ENCODE peak calls at places on chromosome 22, in ten cellular contexts. L, R, P, C, W, Q, Z, T, H and Y are unnamed samples.

GRCh38 chr22:46629291-46629690 is 9.1 kb downstream of the GRAMD4 start:
- DNase-seq in L (no peak), R (no peak), P (no peak), C (no peak), W (no peak), Q (no peak), Z (no peak), T (no peak), H (no peak), Y (no peak)

GRCh38 chr22:35995772-35996171 is 32.9 kb downstream of the RBFOX2 start:
- DNase-seq in L (peak; percentile 73), R (peak; percentile 97), P (no peak), C (peak; percentile 75), W (peak; percentile 77), Q (peak; percentile 75), Z (peak; percentile 98), T (peak; percentile 99), H (no peak), Y (no peak)

GRCh38 chr22:42434748-42435425 is 2.7 kb upstream of the NFAM1 start:
- DNase-seq in L (no peak), R (no peak), P (no peak), C (no peak), W (no peak), Q (no peak), Z (no peak), T (no peak), H (no peak), Y (no peak)

GRCh38 chr22:47781024-47781423 is 1018.6 kb downstream of the TBC1D22A start:
- DNase-seq in L (no peak), R (no peak), P (no peak), C (no peak), W (no peak), Q (no peak), Z (no peak), T (no peak), H (no peak), Y (peak; percentile 80)

GRCh38 chr22:41931701-41932269 is 5.2 kb upstream of the TNFRSF13C start:
- DNase-seq in L (no peak), R (no peak), P (no peak), C (peak; percentile 66), W (no peak), Q (no peak), Z (no peak), T (no peak), H (no peak), Y (no peak)

GRCh38 chr22:43101306-43101705 is 9.2 kb upstream of the BIK start:
- DNase-seq in L (peak; percentile 37), R (peak; percentile 52), P (no peak), C (no peak), W (peak; percentile 30), Q (no peak), Z (no peak), T (no peak), H (no peak), Y (no peak)

GRCh38 chr22:25208743-25209505 is 9.3 kb downstream of the CRYBB3 start:
- DNase-seq in L (no peak), R (no peak), P (no peak), C (no peak), W (no peak), Q (no peak), Z (no peak), T (no peak), H (no peak), Y (no peak)

GRCh38 chr22:43164636-43165035 is 13.3 kb downstream of the TSPO start:
- DNase-seq in L (no peak), R (no peak), P (no peak), C (no peak), W (no peak), Q (no peak), Z (no peak), T (no peak), H (no peak), Y (no peak)

GRCh38 chr22:40498454-40499186 is 128.2 kb downstream of the SGSM3 start:
- DNase-seq in L (no peak), R (peak; percentile 62), P (peak; percentile 99), C (no peak), W (no peak), Q (peak; percentile 88), Z (peak; percentile 69), T (peak; percentile 75), H (no peak), Y (no peak)

GRCh38 chr22:39132281-39132680 is 20.2 kb downstream of the CBX7 start:
- DNase-seq in L (no peak), R (no peak), P (no peak), C (peak; percentile 38), W (no peak), Q (no peak), Z (no peak), T (no peak), H (no peak), Y (no peak)

GRCh38 chr22:40525250-40525884 is 111.2 kb downstream of the MRTFA start:
- DNase-seq in L (peak; percentile 51), R (peak; percentile 74), P (peak; percentile 31), C (peak; percentile 80), W (peak; percentile 53), Q (peak; percentile 63), Z (peak; percentile 75), T (peak; percentile 69), H (no peak), Y (no peak)

GRCh38 chr22:48532986-48533385 is 1294.7 kb downstream of the BRD1 start:
- DNase-seq in L (no peak), R (no peak), P (no peak), C (no peak), W (no peak), Q (no peak), Z (no peak), T (no peak), H (no peak), Y (no peak)

GRCh38 chr22:19520007-19520406 is 4.2 kb downstream of the CLDN5 start:
- DNase-seq in L (no peak), R (no peak), P (no peak), C (peak; percentile 43), W (no peak), Q (peak; percentile 35), Z (no peak), T (no peak), H (no peak), Y (peak; percentile 8)

GRCh38 chr22:19520566-19521305 is 3.5 kb downstream of the CLDN5 start:
- DNase-seq in L (no peak), R (no peak), P (no peak), C (peak; percentile 17), W (no peak), Q (peak; percentile 36), Z (no peak), T (no peak), H (no peak), Y (no peak)

GRCh38 chr22:19518568-19519030 is 5.6 kb downstream of the CLDN5 start:
- DNase-seq in L (no peak), R (no peak), P (no peak), C (peak; percentile 29), W (no peak), Q (no peak), Z (no peak), T (no peak), H (no peak), Y (peak; percentile 13)

GRCh38 chr22:19517919-19518567 is 6.2 kb downstream of the CLDN5 start:
- DNase-seq in L (no peak), R (no peak), P (no peak), C (peak; percentile 19), W (no peak), Q (peak; percentile 36), Z (no peak), T (no peak), H (no peak), Y (no peak)

DNA sequence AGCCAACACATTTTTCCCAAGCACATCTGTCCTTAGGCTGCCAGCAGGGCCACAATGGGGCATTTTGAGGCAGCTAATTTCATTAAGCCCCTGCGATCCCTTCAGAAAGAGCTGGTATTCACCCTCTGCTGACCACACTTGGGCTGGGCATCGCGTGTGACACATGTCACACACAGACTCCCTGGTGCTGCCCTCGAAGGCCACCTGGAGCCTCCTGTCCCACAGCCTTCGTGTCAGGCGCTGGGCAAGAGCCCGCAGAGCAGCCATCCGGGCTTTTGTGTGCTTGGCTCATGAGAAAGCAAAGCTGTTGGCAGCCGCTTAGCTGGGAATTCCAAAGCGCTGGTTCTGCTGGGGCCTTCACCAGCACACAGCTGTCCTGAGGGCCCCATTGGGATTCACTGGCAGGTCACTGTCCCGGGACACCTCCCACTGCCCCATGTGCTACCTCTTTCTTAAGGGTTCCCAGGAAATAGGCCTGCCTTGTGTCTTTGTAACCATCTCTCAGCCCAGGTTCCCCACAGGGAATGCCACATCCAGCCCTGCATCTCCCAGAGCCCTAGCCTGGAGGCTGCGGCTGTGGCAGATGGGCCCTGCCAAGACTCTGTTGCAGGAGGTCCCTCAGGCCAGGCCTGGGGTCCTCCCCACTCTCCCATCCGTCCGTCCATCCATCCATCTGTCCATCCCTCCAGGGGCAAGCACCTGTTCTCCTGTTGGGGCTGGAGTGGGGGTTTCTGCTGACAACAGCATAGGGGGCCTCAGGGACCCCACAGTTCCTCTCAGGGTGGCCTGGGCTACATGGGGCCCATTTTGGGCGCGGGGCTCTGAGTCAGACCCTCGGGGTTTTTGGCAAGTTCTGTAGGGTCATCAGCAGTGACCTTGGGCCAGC is 4.9 kb downstream of the CLDN5 start:
- DNase-seq in L (no peak), R (no peak), P (no peak), C (peak; percentile 41), W (no peak), Q (peak; percentile 34), Z (no peak), T (no peak), H (no peak), Y (no peak)
- H3K4me3 ChIP-seq in L (peak overlapping the region; percentile 18), R (no peak overlapping the region), P (no peak overlapping the region), C (no peak overlapping the region), W (no peak overlapping the region), Q (no peak overlapping the region), Z (no peak overlapping the region), T (no peak overlapping the region), H (no peak overlapping the region), Y (no peak overlapping the region)

DNA sequence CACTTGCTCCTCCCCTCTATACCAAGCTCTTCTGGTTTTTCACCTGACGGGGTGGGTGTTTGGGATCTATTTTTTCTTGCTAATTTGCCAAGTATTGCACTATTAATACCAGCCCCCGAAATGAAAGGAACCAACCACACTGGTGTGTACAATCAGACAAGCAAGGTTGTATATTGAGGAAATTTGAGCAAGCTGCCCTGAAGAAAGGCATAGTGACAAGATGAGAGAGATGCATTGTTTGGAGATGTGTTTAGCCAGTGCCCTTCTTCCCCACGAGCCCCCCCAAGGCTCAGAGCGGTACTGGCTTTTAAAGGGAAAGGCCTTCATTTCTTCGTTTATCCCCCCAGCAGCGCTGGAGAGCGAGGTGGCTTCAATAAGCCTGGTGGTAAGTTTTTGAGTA is 15.2 kb upstream of the GAS2L1 start:
- DNase-seq in L (no peak), R (no peak), P (no peak), C (no peak), W (no peak), Q (no peak), Z (no peak), T (no peak), H (no peak), Y (no peak)
- H3K27me3 ChIP-seq in L (no peaks in the 10 kb centered on the region), R (no peaks in the 10 kb centered on the region), P (no peaks in the 10 kb centered on the region), C (no peaks in the 10 kb centered on the region), W (no peaks in the 10 kb centered on the region), Q (no peaks in the 10 kb centered on the region), Z (no peaks in the 10 kb centered on the region), T (no peaks in the 10 kb centered on the region), H (no peaks in the 10 kb centered on the region), Y (no peaks in the 10 kb centered on the region)

GRCh38 chr22:30742291-30743256 is 47.9 kb downstream of the OSBP2 start:
- DNase-seq in L (no peak), R (no peak), P (no peak), C (no peak), W (no peak), Q (no peak), Z (peak; percentile 16), T (peak; percentile 35), H (no peak), Y (peak; percentile 3)
- H3K4me3 ChIP-seq in L (no peak overlapping the region), R (no peak overlapping the region), P (no peak overlapping the region), C (no peak overlapping the region), W (no peak overlapping the region), Q (no peak overlapping the region), Z (no peak overlapping the region), T (no peak overlapping the region), H (no peak overlapping the region), Y (no peak overlapping the region)

GRCh38 chr22:22197993-22198402 is 46.6 kb upstream of the VPREB1 start:
- DNase-seq in L (no peak), R (no peak), P (no peak), C (no peak), W (no peak), Q (no peak), Z (no peak), T (no peak), H (no peak), Y (no peak)
- H3K27me3 ChIP-seq in L (no peaks in the 10 kb centered on the region), R (peaks cover 70% of the 10 kb centered on the region), P (peaks cover 28% of the 10 kb centered on the region), C (no peaks in the 10 kb centered on the region), W (peaks cover 83% of the 10 kb centered on the region), Q (peaks cover 16% of the 10 kb centered on the region), Z (peaks cover 67% of the 10 kb centered on the region), T (peaks cover 7% of the 10 kb centered on the region), H (peaks cover 3% of the 10 kb centered on the region), Y (peaks cover 10% of the 10 kb centered on the region)